ENCODE peak calls at places on chromosome 17, in seven cellular contexts. A is heart left ventricle, D is upper lobe of right lung, T is mesendoderm, K is aorta, U is tibial nerve, W is A549. N is an unnamed sample. For H3K4me1, the result is how much of the 10 kb centered on the place peaks cover.

GRCh38 chr17:76513306-76513692 is 12.1 kb upstream of the RHBDF2 start:
- DNase-seq in W (no peak), A (no peak), D (no peak), T (no peak), U (no peak), K (no peak), N (no peak)

GRCh38 chr17:55089955-55090573 is 121.5 kb downstream of the STXBP4 start:
- DNase-seq in D (no peak), K (no peak), U (no peak), W (peak), A (no peak), T (peak), N (peak)

GRCh38 chr17:52105601-52106000 is 52.9 kb downstream of the CA10 start:
- DNase-seq in T (no peak), K (no peak), D (no peak), A (no peak), U (no peak), W (no peak), N (no peak)

GRCh38 chr17:38751803-38752118 is 780 bp upstream of the PSMB3 start:
- DNase-seq in W (peak), T (peak), A (peak), U (peak), K (peak), D (peak), N (peak)

GRCh38 chr17:15649861-15650391 is 30.4 kb upstream of the FBXW10B start:
- DNase-seq in U (peak), W (peak), K (peak), A (peak), T (peak), D (no peak), N (no peak)

GRCh38 chr17:71412803-71413202 is 708.0 kb upstream of the SOX9 start:
- DNase-seq in K (no peak), W (peak), T (no peak), A (no peak), U (no peak), D (no peak), N (no peak)

GRCh38 chr17:66448008-66448644 is 145.7 kb downstream of the PRKCA start:
- DNase-seq in W (no peak), K (no peak), U (no peak), D (no peak), A (no peak), T (no peak), N (no peak)

GRCh38 chr17:40801157-40801556 is 1.4 kb upstream of the KRT28 start:
- DNase-seq in W (no peak), K (no peak), D (no peak), U (no peak), T (no peak), A (no peak), N (no peak)

GRCh38 chr17:4728124-4728523 is 3.1 kb upstream of the MED11 start:
- DNase-seq in A (no peak), D (no peak), U (no peak), T (no peak), W (peak), K (no peak), N (no peak)

GRCh38 chr17:77146882-77147281 is 6.1 kb downstream of the SEC14L1 start:
- DNase-seq in A (peak), K (no peak), U (no peak), T (no peak), W (no peak), D (peak), N (no peak)

GRCh38 chr17:77827039-77827438 is 131.5 kb upstream of the TNRC6C start:
- DNase-seq in U (no peak), K (no peak), T (no peak), D (peak), W (no peak), A (no peak), N (no peak)

GRCh38 chr17:77245162-77245926 is 104.6 kb downstream of the SEC14L1 start:
- DNase-seq in U (no peak), T (no peak), W (no peak), A (no peak), K (no peak), D (no peak), N (no peak)

GRCh38 chr17:76709077-76709950 is 1.5 kb downstream of the MXRA7 start:
- DNase-seq in A (peak), K (peak), D (peak), U (peak), T (peak), W (peak), N (no peak)

GRCh38 chr17:55727275-55727674 is 4.6 kb upstream of the TMEM100 start:
- DNase-seq in U (no peak), D (no peak), K (no peak), T (peak), W (no peak), A (no peak), N (no peak)

GRCh38 chr17:8832711-8833352 is 33.7 kb upstream of the MFSD6L start:
- DNase-seq in K (no peak), T (peak), A (no peak), D (no peak), U (no peak), W (peak), N (no peak)

GRCh38 chr17:63423251-63423950 is 22.7 kb downstream of the CYB561 start:
- DNase-seq in U (no peak), A (no peak), W (no peak), K (no peak), T (no peak), D (no peak), N (no peak)

GRCh38 chr17:17506181-17506741 is 10.1 kb upstream of the RASD1 start:
- DNase-seq in T (no peak), K (peak), A (no peak), D (peak), U (no peak), W (no peak), N (no peak)

GRCh38 chr17:48429638-48430586 is at the start of gene SKAP1:
- DNase-seq in K (peak), A (no peak), T (peak), U (no peak), W (no peak), D (peak), N (peak)

GRCh38 chr17:67290244-67290993 is 45.4 kb upstream of the HELZ start:
- DNase-seq in W (no peak), K (no peak), D (no peak), T (no peak), U (no peak), A (no peak), N (no peak)

GRCh38 chr17:54944796-54945195 is 23.7 kb downstream of the COX11 start:
- DNase-seq in K (no peak), T (no peak), U (no peak), D (no peak), W (no peak), A (no peak), N (no peak)

GRCh38 chr17:57422574-57423164 is 166.3 kb downstream of the MSI2 start:
- DNase-seq in W (peak), K (peak), D (no peak), U (no peak), A (peak), T (no peak), N (no peak)

GRCh38 chr17:65918921-65919546 is 272.9 kb downstream of the CEP112 start:
- DNase-seq in K (no peak), U (no peak), W (no peak), T (peak), A (no peak), D (no peak), N (no peak)

GRCh38 chr17:40309031-40309937 is at the start of gene RARA:
- DNase-seq in W (peak), U (peak), K (peak), T (peak), D (peak), A (no peak), N (no peak)

GRCh38 chr17:46159686-46160085 is 33.5 kb downstream of the KANSL1 start:
- DNase-seq in A (no peak), T (no peak), U (no peak), W (no peak), D (no peak), K (no peak), N (no peak)

GRCh38 chr17:69733171-69734014 is 318.9 kb downstream of the MAP2K6 start:
- DNase-seq in K (peak), W (peak), T (peak), D (no peak), U (no peak), A (peak), N (no peak)

GRCh38 chr17:39573447-39574298 is 34.0 kb downstream of the NEUROD2 start:
- DNase-seq in D (peak), K (peak), W (peak), T (peak), A (peak), U (peak), N (no peak)

GRCh38 chr17:48028736-48029135 is 8.9 kb downstream of the COPZ2 start:
- DNase-seq in K (no peak), U (no peak), W (no peak), T (no peak), A (no peak), D (no peak), N (no peak)

GRCh38 chr17:46148247-46148646 is 45.0 kb downstream of the KANSL1 start:
- DNase-seq in K (no peak), U (no peak), A (no peak), W (no peak), T (no peak), D (no peak), N (no peak)

GRCh38 chr17:38897176-38897575 is 27.3 kb downstream of the LASP1 start:
- DNase-seq in D (no peak), K (peak), T (no peak), U (peak), W (no peak), A (peak), N (no peak)

GRCh38 chr17:42660692-42661345 is 1.7 kb downstream of the TUBG2 start:
- DNase-seq in U (no peak), W (peak), A (no peak), K (no peak), D (no peak), T (peak), N (no peak)

GRCh38 chr17:47883589-47884426 is 12.2 kb upstream of the SP2 start:
- DNase-seq in K (no peak), T (no peak), U (no peak), W (no peak), A (no peak), D (no peak), N (no peak)

GRCh38 chr17:7413346-7413985 is 5.8 kb downstream of the NLGN2 start:
- DNase-seq in A (no peak), W (no peak), K (no peak), U (no peak), D (no peak), T (no peak), N (no peak)

GRCh38 chr17:17377568-17377967 is 74.4 kb downstream of the NT5M start:
- DNase-seq in D (peak), W (no peak), A (no peak), K (no peak), T (no peak), U (no peak), N (no peak)

GRCh38 chr17:81599719-81600486 is 37.0 kb downstream of the NPLOC4 start:
- DNase-seq in U (no peak), W (no peak), T (no peak), D (no peak), K (peak), A (peak), N (no peak)

GRCh38 chr17:42706732-42707131 is 24.4 kb downstream of the CNTNAP1 start:
- DNase-seq in D (no peak), W (no peak), A (no peak), T (no peak), K (no peak), U (no peak), N (peak)

GRCh38 chr17:49482144-49482817 is 12.8 kb upstream of the NGFR start:
- DNase-seq in A (no peak), W (peak), U (no peak), T (no peak), K (no peak), D (no peak), N (no peak)

GRCh38 chr17:28938552-28938951 is 12.8 kb downstream of the PHF12 start:
- DNase-seq in W (no peak), A (peak), U (no peak), K (no peak), D (no peak), T (no peak), N (no peak)

GRCh38 chr17:45849536-45849990 is 4.9 kb downstream of the SPPL2C start:
- DNase-seq in T (no peak), A (no peak), W (no peak), U (no peak), K (peak), D (no peak), N (no peak)

GRCh38 chr17:35372846-35373531 is 432 bp downstream of the SLFN11 start:
- DNase-seq in D (peak), T (no peak), U (no peak), W (no peak), A (no peak), K (no peak), N (no peak)

GRCh38 chr17:35374766-35375344 is 1.4 kb upstream of the SLFN11 start:
- DNase-seq in A (no peak), K (no peak), D (no peak), U (no peak), T (no peak), W (no peak), N (no peak)

GRCh38 chr17:35373984-35374765 is 754 bp upstream of the SLFN11 start:
- DNase-seq in A (peak), W (peak), K (peak), D (peak), T (peak), U (peak), N (peak)

GRCh38 chr17:35373532-35373983 is at the start of gene SLFN11:
- DNase-seq in A (peak), K (peak), W (peak), U (peak), D (peak), T (peak), N (peak)

GRCh38 chr17:35371934-35372333 is 1.5 kb downstream of the SLFN11 start:
- DNase-seq in T (no peak), D (no peak), W (no peak), U (no peak), K (no peak), A (no peak), N (no peak)
- H3K4me1 ChIP-seq in T (under half), D (under half), W (under half), U (half or more), K (under half), A (under half), N (under half)

GRCh38 chr17:2068589-2069051 is 13.7 kb downstream of the HIC1 start:
- DNase-seq in K (peak), W (no peak), D (no peak), A (no peak), U (no peak), T (no peak), N (no peak)

GRCh38 chr17:2074919-2075318 is 20.0 kb downstream of the HIC1 start:
- DNase-seq in K (no peak), W (no peak), D (no peak), U (no peak), T (no peak), A (peak), N (no peak)

GRCh38 chr17:2070241-2071023 is 15.5 kb downstream of the HIC1 start:
- DNase-seq in K (no peak), T (peak), D (no peak), W (no peak), A (no peak), U (no peak), N (no peak)

GRCh38 chr17:2071024-2071385 is 16.1 kb downstream of the HIC1 start:
- DNase-seq in A (no peak), W (no peak), U (no peak), T (no peak), K (no peak), D (no peak), N (no peak)

GRCh38 chr17:2071421-2072281 is 16.7 kb downstream of the HIC1 start:
- DNase-seq in U (no peak), K (peak), W (no peak), T (no peak), A (peak), D (peak), N (no peak)
- H3K4me1 ChIP-seq in U (half or more), K (under half), W (under half), T (under half), A (half or more), D (half or more), N (under half)

GRCh38 chr17:5730373-5730772 is 146.1 kb upstream of the NLRP1 start:
- DNase-seq in W (no peak), A (no peak), T (no peak), D (no peak), K (no peak), U (no peak), N (no peak)
- H3K4me1 ChIP-seq in W (under half), A (under half), T (under half), D (under half), K (under half), U (under half), N (under half)

GRCh38 chr17:61253937-61254677 is 145.5 kb upstream of the TBX2 start:
- DNase-seq in W (no peak), A (no peak), D (no peak), T (no peak), K (no peak), U (no peak), N (no peak)

GRCh38 chr17:61251939-61252865 is 147.4 kb upstream of the TBX2 start:
- DNase-seq in K (peak), U (peak), T (no peak), W (peak), D (peak), A (peak), N (no peak)

GRCh38 chr17:61255609-61256008 is 144.0 kb upstream of the TBX2 start:
- DNase-seq in A (no peak), D (no peak), T (no peak), K (no peak), W (no peak), U (no peak), N (no peak)

GRCh38 chr17:61254894-61255293 is 144.7 kb upstream of the TBX2 start:
- DNase-seq in A (no peak), W (no peak), D (no peak), K (no peak), T (no peak), U (no peak), N (no peak)

DNA sequence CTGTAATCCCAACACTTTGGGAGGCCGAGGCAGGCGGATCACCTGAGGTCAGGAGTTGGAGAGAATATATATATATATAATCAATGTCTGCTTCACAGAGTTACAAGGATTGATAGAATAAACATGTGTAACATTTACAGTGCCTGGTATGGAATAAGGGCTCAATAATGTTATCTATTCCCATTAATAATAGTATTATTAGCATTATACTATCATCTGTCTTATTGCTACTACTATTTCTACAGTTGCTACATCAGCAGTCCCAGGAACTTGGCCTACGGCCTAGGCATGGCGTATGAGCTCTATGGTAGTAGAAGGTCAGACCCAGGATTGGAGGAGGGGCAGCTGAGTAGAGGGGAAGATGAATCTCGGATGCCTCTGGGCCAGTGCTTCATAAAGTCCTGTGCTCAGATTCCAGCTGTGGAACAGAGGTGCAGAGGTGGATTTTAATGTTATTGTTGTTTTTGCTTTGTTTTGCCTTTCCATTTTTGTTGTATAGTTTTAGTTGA is 146.3 kb upstream of the TBX2 start:
- DNase-seq in T (no peak), K (peak), D (no peak), U (no peak), A (peak), W (no peak), N (no peak)
- H3K4me1 ChIP-seq in T (under half), K (under half), D (half or more), U (half or more), A (under half), W (under half), N (under half)

GRCh38 chr17:79990704-79991103 is 45.0 kb downstream of the TBC1D16 start:
- DNase-seq in T (no peak), A (no peak), W (no peak), K (peak), D (no peak), U (no peak), N (no peak)
- H3K4me1 ChIP-seq in T (under half), A (under half), W (half or more), K (under half), D (under half), U (half or more), N (under half)

GRCh38 chr17:68594552-68594951 is 6.6 kb downstream of the FAM20A start:
- DNase-seq in D (no peak), W (no peak), U (no peak), T (no peak), A (no peak), K (no peak), N (no peak)

GRCh38 chr17:68592004-68592403 is 9.2 kb downstream of the FAM20A start:
- DNase-seq in U (no peak), K (no peak), W (no peak), T (no peak), A (no peak), D (no peak), N (no peak)

GRCh38 chr17:68591583-68591982 is 9.6 kb downstream of the FAM20A start:
- DNase-seq in U (no peak), W (no peak), D (no peak), A (peak), T (peak), K (no peak), N (no peak)

GRCh38 chr17:68592667-68593330 is 8.4 kb downstream of the FAM20A start:
- DNase-seq in W (no peak), A (no peak), U (no peak), T (no peak), D (no peak), K (no peak), N (no peak)

DNA sequence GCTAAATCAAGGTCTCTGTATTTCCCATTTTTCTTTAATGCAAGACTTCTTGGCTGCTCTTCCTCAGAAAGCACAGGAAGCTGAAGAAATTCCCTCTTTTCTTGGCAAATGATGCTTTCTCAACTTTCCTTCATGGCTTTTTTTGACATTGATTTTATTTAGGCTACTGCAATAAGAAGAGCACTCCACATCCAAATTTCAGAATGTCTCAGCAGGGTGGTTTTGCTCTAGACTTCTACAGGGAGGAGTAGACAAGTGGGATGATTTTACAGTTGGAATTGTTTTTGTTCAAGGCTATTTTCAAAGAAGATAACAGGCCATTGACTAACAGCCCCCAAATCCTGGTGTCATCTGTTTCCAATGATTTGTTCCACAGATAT is 7.8 kb downstream of the FAM20A start:
- DNase-seq in U (no peak), D (no peak), A (no peak), K (no peak), W (no peak), T (no peak), N (no peak)
- H3K4me1 ChIP-seq in U (half or more), D (under half), A (under half), K (under half), W (under half), T (under half), N (under half)

N was measured in effector memory CD4-positive, alpha-beta T cell.